ENCODE peak calls at places on chromosome 5, in six cellular contexts. One of them, this sample, is unnamed.

GRCh38 chr5:68222310-68222709 is 6.8 kb downstream of the PIK3R1 start:
- DNase-seq in activated CD8-positive, alpha-beta memory T cell treated with anti-CD3 and anti-CD28 coated beads for 48 hours: no peak
- DNase-seq in anterior cingulate cortex: no peak
- DNase-seq in C1 segment of cervical spinal cord: no peak
- DNase-seq in activated effector memory CD4-positive, alpha-beta T cell treated with anti-CD3 and anti-CD28 coated beads, Interleukin-2, amount 50 U/mL, for 16 hours: no peak
- DNase-seq in head of caudate nucleus: no peak
- DNase-seq in this sample: no peak

GRCh38 chr5:77167695-77168111 is 42.8 kb upstream of the PDE8B start:
- DNase-seq in activated effector memory CD4-positive, alpha-beta T cell treated with anti-CD3 and anti-CD28 coated beads, Interleukin-2, amount 50 U/mL, for 16 hours: no peak
- DNase-seq in activated CD8-positive, alpha-beta memory T cell treated with anti-CD3 and anti-CD28 coated beads for 48 hours: no peak
- DNase-seq in head of caudate nucleus: no peak
- DNase-seq in anterior cingulate cortex: no peak
- DNase-seq in C1 segment of cervical spinal cord: no peak
- DNase-seq in this sample: peak

GRCh38 chr5:165139730-165140129 is 1634.3 kb downstream of the MAT2B start:
- DNase-seq in activated effector memory CD4-positive, alpha-beta T cell treated with anti-CD3 and anti-CD28 coated beads, Interleukin-2, amount 50 U/mL, for 16 hours: no peak
- DNase-seq in head of caudate nucleus: no peak
- DNase-seq in C1 segment of cervical spinal cord: no peak
- DNase-seq in anterior cingulate cortex: no peak
- DNase-seq in activated CD8-positive, alpha-beta memory T cell treated with anti-CD3 and anti-CD28 coated beads for 48 hours: no peak
- DNase-seq in this sample: no peak

GRCh38 chr5:180803181-180804128 is 849 bp upstream of the MGAT1 start:
- DNase-seq in head of caudate nucleus: peak
- DNase-seq in activated effector memory CD4-positive, alpha-beta T cell treated with anti-CD3 and anti-CD28 coated beads, Interleukin-2, amount 50 U/mL, for 16 hours: peak
- DNase-seq in C1 segment of cervical spinal cord: peak
- DNase-seq in activated CD8-positive, alpha-beta memory T cell treated with anti-CD3 and anti-CD28 coated beads for 48 hours: peak
- DNase-seq in anterior cingulate cortex: no peak
- DNase-seq in this sample: no peak

GRCh38 chr5:53008751-53009150 is 19.6 kb downstream of the ITGA2 start:
- DNase-seq in activated effector memory CD4-positive, alpha-beta T cell treated with anti-CD3 and anti-CD28 coated beads, Interleukin-2, amount 50 U/mL, for 16 hours: peak
- DNase-seq in head of caudate nucleus: no peak
- DNase-seq in anterior cingulate cortex: no peak
- DNase-seq in C1 segment of cervical spinal cord: no peak
- DNase-seq in activated CD8-positive, alpha-beta memory T cell treated with anti-CD3 and anti-CD28 coated beads for 48 hours: no peak
- DNase-seq in this sample: no peak

GRCh38 chr5:19175776-19176570 is 812.0 kb downstream of the CDH18 start:
- DNase-seq in activated effector memory CD4-positive, alpha-beta T cell treated with anti-CD3 and anti-CD28 coated beads, Interleukin-2, amount 50 U/mL, for 16 hours: no peak
- DNase-seq in C1 segment of cervical spinal cord: no peak
- DNase-seq in head of caudate nucleus: no peak
- DNase-seq in activated CD8-positive, alpha-beta memory T cell treated with anti-CD3 and anti-CD28 coated beads for 48 hours: no peak
- DNase-seq in anterior cingulate cortex: no peak
- DNase-seq in this sample: no peak

GRCh38 chr5:167918492-167919267 is 372.8 kb upstream of the WWC1 start:
- DNase-seq in head of caudate nucleus: no peak
- DNase-seq in activated effector memory CD4-positive, alpha-beta T cell treated with anti-CD3 and anti-CD28 coated beads, Interleukin-2, amount 50 U/mL, for 16 hours: no peak
- DNase-seq in anterior cingulate cortex: no peak
- DNase-seq in activated CD8-positive, alpha-beta memory T cell treated with anti-CD3 and anti-CD28 coated beads for 48 hours: no peak
- DNase-seq in C1 segment of cervical spinal cord: no peak
- DNase-seq in this sample: no peak

GRCh38 chr5:87268970-87269377 is 1.3 kb downstream of the RASA1 start:
- DNase-seq in C1 segment of cervical spinal cord: no peak
- DNase-seq in head of caudate nucleus: no peak
- DNase-seq in activated CD8-positive, alpha-beta memory T cell treated with anti-CD3 and anti-CD28 coated beads for 48 hours: no peak
- DNase-seq in activated effector memory CD4-positive, alpha-beta T cell treated with anti-CD3 and anti-CD28 coated beads, Interleukin-2, amount 50 U/mL, for 16 hours: no peak
- DNase-seq in anterior cingulate cortex: no peak
- DNase-seq in this sample: no peak

GRCh38 chr5:68433921-68434879 is 218.6 kb downstream of the PIK3R1 start:
- DNase-seq in C1 segment of cervical spinal cord: peak
- DNase-seq in anterior cingulate cortex: peak
- DNase-seq in activated CD8-positive, alpha-beta memory T cell treated with anti-CD3 and anti-CD28 coated beads for 48 hours: peak
- DNase-seq in head of caudate nucleus: peak
- DNase-seq in activated effector memory CD4-positive, alpha-beta T cell treated with anti-CD3 and anti-CD28 coated beads, Interleukin-2, amount 50 U/mL, for 16 hours: peak
- DNase-seq in this sample: peak

GRCh38 chr5:87411586-87412416 is 929 bp downstream of the CCNH start:
- DNase-seq in activated effector memory CD4-positive, alpha-beta T cell treated with anti-CD3 and anti-CD28 coated beads, Interleukin-2, amount 50 U/mL, for 16 hours: peak
- DNase-seq in anterior cingulate cortex: peak
- DNase-seq in C1 segment of cervical spinal cord: peak
- DNase-seq in head of caudate nucleus: peak
- DNase-seq in activated CD8-positive, alpha-beta memory T cell treated with anti-CD3 and anti-CD28 coated beads for 48 hours: peak
- DNase-seq in this sample: no peak

GRCh38 chr5:143217065-143217803 is 186.3 kb downstream of the NR3C1 start:
- DNase-seq in activated effector memory CD4-positive, alpha-beta T cell treated with anti-CD3 and anti-CD28 coated beads, Interleukin-2, amount 50 U/mL, for 16 hours: no peak
- DNase-seq in head of caudate nucleus: no peak
- DNase-seq in C1 segment of cervical spinal cord: no peak
- DNase-seq in anterior cingulate cortex: no peak
- DNase-seq in activated CD8-positive, alpha-beta memory T cell treated with anti-CD3 and anti-CD28 coated beads for 48 hours: no peak
- DNase-seq in this sample: no peak

GRCh38 chr5:113020461-113021273 is 44.1 kb downstream of the DCP2 start:
- DNase-seq in head of caudate nucleus: no peak
- DNase-seq in activated CD8-positive, alpha-beta memory T cell treated with anti-CD3 and anti-CD28 coated beads for 48 hours: no peak
- DNase-seq in anterior cingulate cortex: no peak
- DNase-seq in C1 segment of cervical spinal cord: no peak
- DNase-seq in activated effector memory CD4-positive, alpha-beta T cell treated with anti-CD3 and anti-CD28 coated beads, Interleukin-2, amount 50 U/mL, for 16 hours: no peak
- DNase-seq in this sample: peak

GRCh38 chr5:143972068-143972467 is 160.1 kb downstream of the HMHB1 start:
- DNase-seq in activated effector memory CD4-positive, alpha-beta T cell treated with anti-CD3 and anti-CD28 coated beads, Interleukin-2, amount 50 U/mL, for 16 hours: no peak
- DNase-seq in anterior cingulate cortex: no peak
- DNase-seq in activated CD8-positive, alpha-beta memory T cell treated with anti-CD3 and anti-CD28 coated beads for 48 hours: no peak
- DNase-seq in C1 segment of cervical spinal cord: no peak
- DNase-seq in head of caudate nucleus: no peak
- DNase-seq in this sample: no peak

GRCh38 chr5:111627862-111628261 is 115.5 kb upstream of the STARD4 start:
- DNase-seq in anterior cingulate cortex: no peak
- DNase-seq in head of caudate nucleus: no peak
- DNase-seq in C1 segment of cervical spinal cord: no peak
- DNase-seq in activated CD8-positive, alpha-beta memory T cell treated with anti-CD3 and anti-CD28 coated beads for 48 hours: no peak
- DNase-seq in activated effector memory CD4-positive, alpha-beta T cell treated with anti-CD3 and anti-CD28 coated beads, Interleukin-2, amount 50 U/mL, for 16 hours: no peak
- DNase-seq in this sample: no peak

GRCh38 chr5:168822745-168823281 is 243.6 kb upstream of the PANK3 start:
- DNase-seq in C1 segment of cervical spinal cord: no peak
- DNase-seq in head of caudate nucleus: no peak
- DNase-seq in anterior cingulate cortex: no peak
- DNase-seq in activated CD8-positive, alpha-beta memory T cell treated with anti-CD3 and anti-CD28 coated beads for 48 hours: no peak
- DNase-seq in activated effector memory CD4-positive, alpha-beta T cell treated with anti-CD3 and anti-CD28 coated beads, Interleukin-2, amount 50 U/mL, for 16 hours: no peak
- DNase-seq in this sample: no peak

GRCh38 chr5:137119321-137119720 is 379.8 kb downstream of the SPOCK1 start:
- DNase-seq in anterior cingulate cortex: no peak
- DNase-seq in head of caudate nucleus: no peak
- DNase-seq in C1 segment of cervical spinal cord: no peak
- DNase-seq in activated effector memory CD4-positive, alpha-beta T cell treated with anti-CD3 and anti-CD28 coated beads, Interleukin-2, amount 50 U/mL, for 16 hours: no peak
- DNase-seq in activated CD8-positive, alpha-beta memory T cell treated with anti-CD3 and anti-CD28 coated beads for 48 hours: no peak
- DNase-seq in this sample: no peak

GRCh38 chr5:56085205-56085604 is 90.4 kb upstream of the IL6ST start:
- DNase-seq in C1 segment of cervical spinal cord: no peak
- DNase-seq in activated CD8-positive, alpha-beta memory T cell treated with anti-CD3 and anti-CD28 coated beads for 48 hours: no peak
- DNase-seq in head of caudate nucleus: no peak
- DNase-seq in anterior cingulate cortex: no peak
- DNase-seq in activated effector memory CD4-positive, alpha-beta T cell treated with anti-CD3 and anti-CD28 coated beads, Interleukin-2, amount 50 U/mL, for 16 hours: no peak
- DNase-seq in this sample: no peak

GRCh38 chr5:177483994-177484901 is 10.8 kb upstream of the DBN1 start:
- DNase-seq in anterior cingulate cortex: no peak
- DNase-seq in head of caudate nucleus: no peak
- DNase-seq in activated CD8-positive, alpha-beta memory T cell treated with anti-CD3 and anti-CD28 coated beads for 48 hours: no peak
- DNase-seq in C1 segment of cervical spinal cord: no peak
- DNase-seq in activated effector memory CD4-positive, alpha-beta T cell treated with anti-CD3 and anti-CD28 coated beads, Interleukin-2, amount 50 U/mL, for 16 hours: no peak
- DNase-seq in this sample: no peak

GRCh38 chr5:163888366-163888765 is 382.9 kb downstream of the MAT2B start:
- DNase-seq in activated effector memory CD4-positive, alpha-beta T cell treated with anti-CD3 and anti-CD28 coated beads, Interleukin-2, amount 50 U/mL, for 16 hours: no peak
- DNase-seq in activated CD8-positive, alpha-beta memory T cell treated with anti-CD3 and anti-CD28 coated beads for 48 hours: no peak
- DNase-seq in anterior cingulate cortex: no peak
- DNase-seq in head of caudate nucleus: no peak
- DNase-seq in C1 segment of cervical spinal cord: no peak
- DNase-seq in this sample: no peak

GRCh38 chr5:136087961-136088871 is 44.4 kb upstream of the SMAD5 start:
- DNase-seq in activated CD8-positive, alpha-beta memory T cell treated with anti-CD3 and anti-CD28 coated beads for 48 hours: no peak
- DNase-seq in head of caudate nucleus: no peak
- DNase-seq in C1 segment of cervical spinal cord: no peak
- DNase-seq in anterior cingulate cortex: no peak
- DNase-seq in activated effector memory CD4-positive, alpha-beta T cell treated with anti-CD3 and anti-CD28 coated beads, Interleukin-2, amount 50 U/mL, for 16 hours: no peak
- DNase-seq in this sample: no peak

GRCh38 chr5:171272996-171273970 is 35.8 kb upstream of the TLX3 start:
- DNase-seq in anterior cingulate cortex: no peak
- DNase-seq in head of caudate nucleus: no peak
- DNase-seq in activated effector memory CD4-positive, alpha-beta T cell treated with anti-CD3 and anti-CD28 coated beads, Interleukin-2, amount 50 U/mL, for 16 hours: no peak
- DNase-seq in activated CD8-positive, alpha-beta memory T cell treated with anti-CD3 and anti-CD28 coated beads for 48 hours: no peak
- DNase-seq in C1 segment of cervical spinal cord: no peak
- DNase-seq in this sample: no peak

GRCh38 chr5:163938595-163938994 is 433.2 kb downstream of the MAT2B start:
- DNase-seq in activated CD8-positive, alpha-beta memory T cell treated with anti-CD3 and anti-CD28 coated beads for 48 hours: no peak
- DNase-seq in head of caudate nucleus: no peak
- DNase-seq in C1 segment of cervical spinal cord: no peak
- DNase-seq in activated effector memory CD4-positive, alpha-beta T cell treated with anti-CD3 and anti-CD28 coated beads, Interleukin-2, amount 50 U/mL, for 16 hours: no peak
- DNase-seq in anterior cingulate cortex: no peak
- DNase-seq in this sample: no peak

GRCh38 chr5:104430977-104431620 is 868.5 kb upstream of the NUDT12 start:
- DNase-seq in activated effector memory CD4-positive, alpha-beta T cell treated with anti-CD3 and anti-CD28 coated beads, Interleukin-2, amount 50 U/mL, for 16 hours: no peak
- DNase-seq in anterior cingulate cortex: no peak
- DNase-seq in head of caudate nucleus: no peak
- DNase-seq in C1 segment of cervical spinal cord: no peak
- DNase-seq in activated CD8-positive, alpha-beta memory T cell treated with anti-CD3 and anti-CD28 coated beads for 48 hours: no peak
- DNase-seq in this sample: no peak

GRCh38 chr5:108481355-108481931 is 99.5 kb upstream of the FBXL17 start:
- DNase-seq in anterior cingulate cortex: no peak
- DNase-seq in head of caudate nucleus: peak
- DNase-seq in C1 segment of cervical spinal cord: no peak
- DNase-seq in activated effector memory CD4-positive, alpha-beta T cell treated with anti-CD3 and anti-CD28 coated beads, Interleukin-2, amount 50 U/mL, for 16 hours: no peak
- DNase-seq in activated CD8-positive, alpha-beta memory T cell treated with anti-CD3 and anti-CD28 coated beads for 48 hours: no peak
- DNase-seq in this sample: no peak

GRCh38 chr5:115398726-115399125 is 102.3 kb upstream of the CCDC112 start:
- DNase-seq in head of caudate nucleus: no peak
- DNase-seq in activated CD8-positive, alpha-beta memory T cell treated with anti-CD3 and anti-CD28 coated beads for 48 hours: no peak
- DNase-seq in C1 segment of cervical spinal cord: no peak
- DNase-seq in activated effector memory CD4-positive, alpha-beta T cell treated with anti-CD3 and anti-CD28 coated beads, Interleukin-2, amount 50 U/mL, for 16 hours: no peak
- DNase-seq in anterior cingulate cortex: no peak
- DNase-seq in this sample: peak

This sample was measured in AG04450.